ENCODE peak calls at places on chromosomes 13 and 19, in five cellular contexts. E, U, P, X and O are unnamed samples.

GRCh38 chr13:40161931-40162330 is 504.5 kb downstream of the FOXO1 start:
- DNase-seq in E (no peak), U (no peak), X (no peak), P (no peak), O (no peak)

GRCh38 chr13:23615677-23616076 is 45.5 kb downstream of the TNFRSF19 start:
- DNase-seq in U (no peak), P (no peak), X (no peak), E (no peak), O (no peak)

GRCh38 chr13:71056581-71056980 is 810.4 kb downstream of the DACH1 start:
- DNase-seq in U (no peak), E (no peak), X (no peak), P (no peak), O (no peak)

GRCh38 chr13:108463365-108463764 is 166.0 kb upstream of the MYO16 start:
- DNase-seq in U (no peak), X (no peak), E (no peak), P (no peak), O (no peak)

GRCh38 chr13:62060570-62060969 is 644.9 kb upstream of the PCDH20 start:
- DNase-seq in X (no peak), E (no peak), P (no peak), U (no peak), O (no peak)

GRCh38 chr13:22112956-22113750 is 442.3 kb downstream of the FGF9 start:
- DNase-seq in U (no peak), X (no peak), P (no peak), E (no peak), O (no peak)

GRCh38 chr19:43636121-43636683 is 3.4 kb downstream of the CADM4 start:
- DNase-seq in E (no peak), X (no peak), P (no peak), U (no peak), O (no peak)

GRCh38 chr19:45863840-45864628 is at the start of gene FOXA3:
- DNase-seq in U (peak; percentile 68), P (peak; percentile 62), E (no peak), X (no peak), O (no peak)

GRCh38 chr13:48804836-48805601 is 151.3 kb downstream of the CYSLTR2 start:
- DNase-seq in P (no peak), U (peak; percentile 12), E (no peak), X (no peak), O (no peak)

GRCh38 chr13:113650275-113650674 is 7.7 kb downstream of the ATP4B start:
- DNase-seq in P (no peak), X (no peak), E (no peak), U (no peak), O (no peak)

GRCh38 chr13:32955881-32956594 is 60.2 kb upstream of the KL start:
- DNase-seq in E (no peak), U (no peak), P (no peak), X (no peak), O (no peak)

GRCh38 chr19:53870485-53870844 is 2.8 kb downstream of the MYADM start:
- DNase-seq in E (no peak), X (no peak), P (no peak), U (peak; percentile 11), O (no peak)

GRCh38 chr13:76474356-76474755 is 411.8 kb downstream of the KCTD12 start:
- DNase-seq in P (no peak), E (no peak), U (no peak), X (no peak), O (no peak)

GRCh38 chr13:24683833-24684599 is 3.8 kb downstream of the ATP12A start:
- DNase-seq in X (peak; percentile 43), E (peak; percentile 73), U (peak; percentile 80), P (peak; percentile 48), O (peak; percentile 39)

GRCh38 chr13:98335721-98336120 is 158.7 kb upstream of the RNF113B start:
- DNase-seq in U (no peak), X (no peak), E (no peak), P (no peak), O (no peak)

GRCh38 chr13:83867708-83868107 is 14.6 kb downstream of the SLITRK1 start:
- DNase-seq in E (no peak), X (no peak), U (no peak), P (no peak), O (no peak)

GRCh38 chr19:13153627-13154240 is 3.5 kb downstream of the IER2 start:
- DNase-seq in X (no peak), U (no peak), P (peak; percentile 50), E (no peak), O (no peak)
- TF ChIP-seq CTCF in X (no peak), U (no peak), P (no peak), E (no peak), O (no peak)

GRCh38 chr13:28754698-28755545 is 36.2 kb upstream of the SLC46A3 start:
- DNase-seq in U (peak; percentile 15), P (no peak), X (peak; percentile 71), E (no peak), O (no peak)

GRCh38 chr13:28753946-28754345 is 35.2 kb upstream of the SLC46A3 start:
- DNase-seq in P (no peak), X (no peak), E (no peak), U (no peak), O (no peak)

GRCh38 chr13:28755546-28755870 is 36.7 kb upstream of the SLC46A3 start:
- DNase-seq in E (no peak), U (no peak), P (no peak), X (no peak), O (no peak)

GRCh38 chr13:28751210-28751935 is 32.6 kb upstream of the SLC46A3 start:
- DNase-seq in E (no peak), X (no peak), P (no peak), U (no peak), O (no peak)

DNA sequence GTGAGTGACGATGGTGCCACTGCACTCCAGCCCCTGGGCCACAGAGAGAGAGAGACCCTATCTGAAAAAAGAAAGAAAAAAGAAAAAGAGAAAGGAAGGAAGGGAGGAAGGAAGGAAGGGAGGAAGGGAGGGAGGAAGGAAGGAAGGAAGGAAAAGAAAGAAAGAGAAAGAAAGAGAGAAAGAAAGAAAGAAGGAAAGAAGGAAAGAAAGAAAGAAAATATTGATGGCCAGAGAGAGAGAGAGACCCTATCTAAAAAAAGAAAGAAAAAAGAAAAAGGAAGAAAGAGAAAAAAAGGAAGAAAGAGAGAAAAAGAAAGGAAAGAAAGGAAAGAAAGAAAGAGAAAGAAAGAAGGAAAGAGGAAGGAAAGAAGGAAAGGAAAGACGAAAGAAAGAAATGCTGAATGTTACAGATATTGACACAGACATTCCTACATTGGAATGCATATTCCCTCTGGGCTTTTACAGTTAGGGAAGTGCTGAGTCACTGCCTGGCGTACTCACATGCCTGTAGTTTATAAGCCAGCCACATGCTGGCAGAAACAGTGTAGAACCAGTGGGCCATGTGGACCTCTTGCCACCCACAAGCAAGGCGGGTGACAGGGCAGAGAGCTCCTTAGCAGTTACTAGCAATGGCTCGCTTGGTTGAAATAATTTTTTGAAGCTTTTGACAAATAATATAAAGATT is 34.6 kb upstream of the SLC46A3 start:
- DNase-seq in P (no peak), X (peak; percentile 54), U (no peak), E (peak; percentile 80), O (peak; percentile 17)
- TF ChIP-seq CTCF in P (no peak), X (no peak), U (peak; percentile 19), E (peak; percentile 29), O (no peak)

DNA sequence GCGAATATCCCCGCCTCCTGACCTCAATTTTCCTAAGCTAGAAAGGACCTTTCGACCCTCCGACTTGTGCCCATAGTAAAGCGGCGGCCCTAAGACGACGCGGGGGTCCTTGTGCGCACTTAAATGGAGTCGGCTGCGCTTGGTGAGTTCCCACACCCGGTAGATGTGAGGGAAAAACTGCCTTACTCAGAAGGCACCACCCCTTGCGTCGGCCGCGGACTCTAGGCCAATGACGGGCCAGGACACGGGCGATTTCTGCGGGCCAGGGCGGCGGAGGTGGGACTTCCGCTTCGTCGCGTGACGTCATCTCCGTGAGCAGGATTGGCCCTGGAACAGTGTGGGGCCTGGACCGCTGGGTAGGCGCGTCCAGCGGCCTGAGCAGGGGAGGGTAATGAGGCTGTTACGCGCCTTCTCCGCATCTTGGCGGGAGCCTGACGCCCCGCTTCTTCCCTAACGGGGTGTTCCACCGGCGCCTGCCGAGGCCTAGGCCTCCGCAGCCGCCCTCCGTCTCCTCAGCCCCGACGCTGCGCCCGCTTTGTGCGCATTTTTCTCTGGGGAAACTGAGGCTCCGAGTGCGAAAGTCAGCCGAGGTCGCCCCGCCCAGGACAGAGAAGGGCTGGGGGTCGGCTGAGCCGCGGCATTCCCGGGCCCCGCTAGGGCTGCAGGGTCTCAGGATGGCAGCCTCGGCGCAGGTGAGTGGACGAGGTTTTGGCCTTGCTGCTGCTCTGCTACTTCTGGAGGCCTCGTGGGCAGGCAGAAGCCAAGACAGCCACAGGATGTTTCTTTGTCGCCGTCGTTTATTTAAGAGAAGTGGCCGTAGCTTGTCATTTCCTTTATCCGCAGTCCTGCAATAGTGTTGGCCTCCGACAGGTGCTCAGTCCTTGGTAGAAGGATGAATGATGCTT is at the start of gene ZNF543:
- DNase-seq in E (peak; percentile 99), U (peak; percentile 97), X (peak; percentile 97), P (peak; percentile 97), O (peak; percentile 92)
- TF ChIP-seq CTCF in E (peak; percentile 23), U (no peak), X (no peak), P (no peak), O (no peak)

DNA sequence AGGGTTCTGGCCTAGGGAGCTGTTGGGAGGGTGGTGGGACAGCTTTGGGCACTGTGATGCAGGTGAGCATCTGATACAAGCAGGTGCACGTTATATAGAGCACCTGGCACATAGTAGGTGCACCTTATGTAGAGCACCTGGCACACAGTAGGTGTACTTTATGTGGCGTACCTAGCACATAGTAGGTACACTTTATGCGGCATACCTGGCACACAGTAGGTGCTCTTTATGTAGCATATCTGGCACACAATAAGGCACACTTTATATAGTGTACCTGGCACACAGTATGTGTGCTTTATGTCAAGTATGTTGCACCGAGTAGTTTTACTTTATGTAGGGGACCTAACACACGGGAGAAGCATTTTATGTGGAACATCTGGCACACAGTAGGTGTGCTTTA is 1.6 kb upstream of the CYP4F12 start:
- DNase-seq in U (no peak), P (no peak), E (no peak), X (no peak), O (no peak)
- TF ChIP-seq CTCF in U (no peak), P (no peak), E (no peak), X (no peak), O (no peak)